ENCODE peak calls at places on chromosomes 6 and 20, in four cellular contexts. I is A549, D is SK-N-SH, S is IMR-90. G is an unnamed sample.

GRCh38 chr6:85452441-85452881 is 2.6 kb downstream of the NT5E start:
- DNase-seq in D (no peak), I (peak), S (peak), G (no peak)

GRCh38 chr6:45816674-45817297 is 198.9 kb downstream of the CLIC5 start:
- DNase-seq in S (peak), I (no peak), D (no peak), G (no peak)

GRCh38 chr6:48278261-48278660 is 167.3 kb upstream of the PTCHD4 start:
- DNase-seq in I (no peak), D (no peak), S (no peak), G (no peak)

GRCh38 chr20:38113401-38114325 is 51.4 kb downstream of the TGM2 start:
- DNase-seq in D (no peak), I (peak), S (no peak), G (no peak)

GRCh38 chr6:81834141-81834621 is 81.7 kb upstream of the TENT5A start:
- DNase-seq in I (peak), S (peak), D (no peak), G (no peak)

GRCh38 chr6:14270925-14271791 is 153.6 kb downstream of the CD83 start:
- DNase-seq in I (peak), S (peak), D (no peak), G (no peak)

GRCh38 chr6:26175428-26176181 is 88.4 kb downstream of the HFE start:
- DNase-seq in D (no peak), S (peak), I (peak), G (no peak)

GRCh38 chr6:168506460-168506859 is 65.5 kb downstream of the SMOC2 start:
- DNase-seq in I (no peak), S (no peak), D (no peak), G (no peak)

GRCh38 chr6:116580198-116580597 is 8.9 kb downstream of the RWDD1 start:
- DNase-seq in I (no peak), D (no peak), S (peak), G (no peak)

GRCh38 chr20:14178952-14179351 is 158.5 kb downstream of the FLRT3 start:
- DNase-seq in D (no peak), I (no peak), S (no peak), G (no peak)

GRCh38 chr6:46985943-46986342 is 56.2 kb downstream of the ADGRF1 start:
- DNase-seq in D (no peak), I (no peak), S (no peak), G (no peak)

GRCh38 chr20:21640556-21640955 is 64.9 kb upstream of the PAX1 start:
- DNase-seq in S (no peak), I (peak), D (no peak), G (no peak)

GRCh38 chr6:39884696-39885095 is 49.6 kb downstream of the MOCS1 start:
- DNase-seq in I (no peak), D (no peak), S (peak), G (no peak)
- TF ChIP-seq RFX5 in I (no peak), D (no peak), S (no peak), G (no peak)

GRCh38 chr6:52362443-52363221 is 681 bp downstream of the PAQR8 start:
- DNase-seq in D (peak), I (no peak), S (no peak), G (no peak)

GRCh38 chr6:52360601-52361346 is 1.2 kb upstream of the PAQR8 start:
- DNase-seq in D (peak), S (no peak), I (no peak), G (no peak)

GRCh38 chr6:52361945-52362442 is at the start of gene PAQR8:
- DNase-seq in I (peak), S (peak), D (peak), G (no peak)

GRCh38 chr6:52360028-52360427 is 1.9 kb upstream of the PAQR8 start:
- DNase-seq in I (no peak), S (no peak), D (peak), G (no peak)

GRCh38 chr6:52361347-52361944 is 505 bp upstream of the PAQR8 start:
- DNase-seq in I (no peak), S (peak), D (no peak), G (no peak)
- TF ChIP-seq RFX5 in I (no peak), S (no peak), D (no peak), G (no peak)

GRCh38 chr6:111260570-111261298 is 173.4 kb downstream of the SLC16A10 start:
- DNase-seq in S (peak), I (no peak), D (no peak), G (no peak)
- TF ChIP-seq RFX5 in S (no peak), I (no peak), D (no peak), G (no peak)

GRCh38 chr6:15417811-15418210 is 171.9 kb downstream of the JARID2 start:
- DNase-seq in D (no peak), I (no peak), S (peak), G (no peak)
- TF ChIP-seq RFX5 in D (no peak), I (no peak), S (no peak), G (no peak)

GRCh38 chr20:47179267-47179666 is 177.2 kb downstream of the ZMYND8 start:
- DNase-seq in S (no peak), D (no peak), I (no peak), G (no peak)

GRCh38 chr20:47178277-47178676 is 178.2 kb downstream of the ZMYND8 start:
- DNase-seq in S (no peak), D (no peak), I (no peak), G (no peak)

GRCh38 chr20:47178851-47179250 is 177.6 kb downstream of the ZMYND8 start:
- DNase-seq in I (no peak), D (no peak), S (no peak), G (no peak)

GRCh38 chr20:47175501-47175900 is 181.0 kb downstream of the ZMYND8 start:
- DNase-seq in D (no peak), S (no peak), I (no peak), G (no peak)

DNA sequence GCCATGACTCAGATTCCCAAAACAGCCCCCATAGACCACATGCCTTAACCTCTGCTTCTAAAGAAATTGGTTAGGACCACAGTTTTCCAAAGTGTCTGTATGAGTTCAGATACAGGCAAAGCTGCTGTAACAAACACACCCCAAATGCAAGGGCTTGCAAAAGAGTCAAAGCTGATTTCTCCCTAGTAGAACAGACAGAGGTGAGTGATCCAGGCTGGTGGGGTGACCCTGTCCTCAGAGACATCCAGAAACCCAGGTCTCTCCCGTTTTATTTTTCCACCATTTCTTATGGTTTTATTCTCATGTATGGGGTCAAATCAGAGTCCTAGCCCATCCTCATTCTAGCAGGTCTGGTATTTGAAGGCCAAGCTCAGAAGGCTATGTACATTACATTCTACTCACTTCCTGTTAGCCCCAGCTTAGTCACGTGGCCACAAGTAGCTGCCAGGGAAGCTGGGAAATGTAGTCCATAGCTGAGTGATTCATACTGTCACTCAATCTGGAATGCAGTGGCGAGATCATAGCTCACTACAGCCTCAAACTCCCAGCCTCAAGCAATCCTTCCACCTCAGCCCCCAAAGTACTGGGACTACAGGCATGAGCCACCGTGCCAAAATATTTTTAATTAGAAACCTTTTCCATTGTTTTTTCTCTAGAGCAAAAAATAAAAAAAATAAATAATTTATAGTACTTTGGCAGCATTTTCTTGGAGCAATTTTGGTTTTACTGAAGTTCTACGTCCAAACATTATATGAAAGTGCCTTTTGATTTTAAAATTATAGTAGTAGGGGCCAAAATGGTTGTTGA is 175.2 kb downstream of the ZMYND8 start:
- DNase-seq in I (peak), D (peak), S (peak), G (no peak)
- TF ChIP-seq RFX5 in I (no peak), D (no peak), S (no peak), G (no peak)

DNA sequence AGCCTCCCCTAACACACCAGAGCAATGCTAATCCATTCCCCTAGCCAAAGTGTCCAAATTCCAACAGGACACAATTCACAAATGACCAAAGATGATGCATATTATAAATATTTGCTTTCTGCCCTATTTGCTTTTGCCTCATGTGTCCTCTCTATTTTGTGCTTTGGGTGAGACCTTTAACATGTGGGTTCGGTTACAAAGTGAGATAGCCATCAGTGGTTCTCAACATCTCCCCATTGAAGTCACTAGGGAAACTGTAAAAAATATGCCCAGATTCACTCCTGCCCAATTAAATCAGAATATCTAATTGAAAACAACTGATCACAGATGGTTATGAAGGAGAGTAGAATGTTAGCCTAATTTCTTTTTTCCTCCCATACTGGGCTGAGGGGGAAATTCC is 159.2 kb downstream of the MTFR2 start:
- DNase-seq in S (no peak), I (no peak), D (no peak), G (no peak)
- TF ChIP-seq RFX5 in S (no peak), I (no peak), D (no peak), G (no peak)

DNA sequence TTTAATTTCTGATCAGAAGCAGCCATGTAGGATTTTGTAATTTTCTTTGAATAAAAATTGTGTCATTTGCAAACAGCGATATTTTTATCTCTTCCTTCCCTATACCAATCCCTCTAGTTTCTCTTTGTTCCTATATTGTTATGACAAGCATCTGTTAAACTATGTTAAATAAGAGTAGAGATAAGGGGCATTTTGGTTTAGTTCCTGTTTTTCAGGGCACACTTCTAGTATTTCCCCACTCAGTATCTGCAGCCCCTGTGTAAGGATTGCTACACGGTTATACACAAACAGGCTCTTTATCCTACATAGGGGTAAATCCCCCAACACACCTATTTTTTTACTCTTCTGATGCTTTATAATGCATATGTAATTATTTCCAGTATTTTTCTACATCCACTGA is 42.1 kb downstream of the TRERF1 start:
- DNase-seq in I (no peak), D (no peak), S (no peak), G (no peak)
- TF ChIP-seq RFX5 in I (no peak), D (no peak), S (no peak), G (no peak)

DNA sequence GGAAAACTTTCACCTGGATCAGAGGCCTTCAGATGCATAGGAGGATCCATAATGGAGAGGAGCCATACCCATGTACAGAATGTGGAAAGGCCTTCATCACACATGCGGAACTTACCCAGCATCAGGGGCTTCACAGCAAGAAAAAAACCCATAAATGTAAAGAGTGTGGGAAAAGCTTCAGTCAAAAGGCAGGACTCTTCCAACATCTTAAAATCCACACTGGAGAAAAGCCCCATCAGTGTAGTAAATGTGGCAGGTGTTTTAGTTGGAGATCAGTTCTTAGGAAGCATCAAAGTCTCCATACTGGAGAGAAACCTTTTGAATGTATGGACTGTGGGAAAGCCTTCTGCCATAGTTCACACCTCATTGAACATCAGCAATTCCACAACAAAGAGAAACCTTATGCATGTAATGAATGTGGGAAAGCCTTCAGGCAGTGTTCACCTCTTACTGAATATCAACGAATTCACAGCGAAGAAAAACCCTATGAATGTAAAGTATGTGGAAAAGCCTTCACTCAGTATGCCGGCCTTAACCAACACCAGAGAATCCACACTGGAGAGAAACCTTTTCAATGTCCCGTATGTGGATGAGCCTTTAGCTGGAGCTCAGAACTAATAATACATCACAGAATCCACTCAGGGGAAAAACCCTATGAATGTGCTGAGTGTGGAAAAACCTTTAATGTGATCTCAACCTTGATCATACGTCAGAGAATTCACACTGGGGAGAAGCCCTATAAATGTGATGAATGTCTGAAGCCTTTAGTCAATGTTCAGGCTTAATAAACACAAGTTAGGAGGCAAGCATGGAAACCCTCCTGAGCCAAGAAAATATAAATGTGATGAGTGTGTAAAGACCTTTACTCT is 36.7 kb upstream of the ZSCAN9 start:
- DNase-seq in I (no peak), D (no peak), S (no peak), G (no peak)
- TF ChIP-seq RFX5 in I (no peak), D (no peak), S (no peak), G (no peak)

GRCh38 chr6:151417477-151417876 is 26.1 kb upstream of the ZBTB2 start:
- DNase-seq in S (no peak), I (no peak), D (no peak), G (no peak)

GRCh38 chr6:151425561-151425960 is 26.4 kb downstream of the RMND1 start:
- DNase-seq in I (no peak), D (no peak), S (peak), G (no peak)

GRCh38 chr6:151428336-151428735 is 23.6 kb downstream of the RMND1 start:
- DNase-seq in S (no peak), I (no peak), D (no peak), G (no peak)

DNA sequence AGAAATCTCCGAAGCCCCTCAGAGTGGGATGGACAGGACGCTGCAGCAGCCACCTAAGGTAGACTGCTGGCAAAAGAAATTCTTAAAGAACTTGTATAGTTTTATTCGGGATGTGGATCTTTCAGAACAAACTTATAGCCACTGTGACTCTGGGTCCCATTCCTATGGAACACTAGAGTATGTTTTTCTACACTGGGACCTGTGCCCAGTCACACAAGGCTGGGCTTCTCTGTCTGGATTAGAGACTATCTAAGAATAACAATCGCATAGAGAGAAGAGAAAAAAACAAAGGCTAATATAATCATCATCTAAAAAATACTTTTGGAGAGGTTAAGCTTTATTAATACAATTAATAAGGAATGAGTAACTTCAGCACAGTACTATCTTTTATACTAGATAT is 28.9 kb downstream of the RMND1 start:
- DNase-seq in I (no peak), D (no peak), S (peak), G (no peak)
- TF ChIP-seq RFX5 in I (no peak), D (no peak), S (no peak), G (no peak)

DNA sequence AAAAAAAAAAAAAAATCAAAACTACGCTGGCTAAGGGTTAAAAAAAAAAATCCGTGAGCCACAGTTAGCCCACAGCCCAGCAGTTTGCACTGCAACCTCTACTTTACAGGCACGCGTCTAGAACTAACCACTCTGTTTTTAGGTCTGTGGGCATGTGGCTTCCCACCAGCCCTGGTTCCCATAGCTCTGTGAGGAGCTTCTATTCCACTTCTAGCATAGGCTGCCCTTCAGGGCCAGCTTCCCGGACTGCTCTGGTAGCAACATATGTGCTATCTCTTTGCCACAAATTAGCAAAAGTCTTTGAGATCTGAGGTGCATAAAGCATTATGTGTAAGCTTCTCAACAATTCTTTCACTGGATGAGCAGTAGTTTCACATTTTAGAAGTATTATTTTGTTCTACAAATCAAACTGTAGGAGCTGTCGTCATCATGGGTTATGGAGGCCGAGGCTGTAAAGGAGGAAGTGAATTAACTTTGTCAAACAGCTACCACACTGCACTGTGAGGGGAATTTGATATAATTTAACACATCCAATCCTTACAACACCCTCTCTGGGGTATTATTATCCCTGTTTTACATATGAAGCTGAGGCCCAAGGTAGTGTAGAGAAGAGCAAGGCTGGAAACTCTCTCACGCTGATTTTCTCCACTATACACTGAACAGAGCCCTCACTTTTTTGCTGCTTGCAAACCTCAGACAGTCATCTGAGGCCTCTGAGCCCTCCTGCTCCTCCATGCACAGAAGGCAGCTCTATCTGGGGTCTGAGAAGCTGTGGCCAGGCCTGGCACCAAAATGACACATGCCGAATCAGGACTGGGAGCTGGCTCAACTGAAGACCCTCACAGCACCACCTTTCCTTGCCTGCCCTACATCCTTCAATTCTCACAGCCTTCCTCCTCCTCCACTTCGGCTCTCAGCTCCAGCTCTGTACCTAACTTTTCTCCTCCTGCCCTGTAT is 35.3 kb downstream of the MAN1A1 start:
- DNase-seq in I (no peak), S (no peak), D (no peak), G (peak)
- TF ChIP-seq RFX5 in I (no peak), S (no peak), D (no peak), G (no peak)

G was measured in GM12878.